ENCODE peak calls at places on chromosomes 16 and 17, in four cellular contexts. One of them, this sample, is unnamed.

GRCh38 chr17:81388091-81388611 is 7.1 kb upstream of the BAHCC1 start:
- DNase-seq in AG09319: no peak
- DNase-seq in tibial nerve: no peak
- DNase-seq in effector CD4-positive, alpha-beta T cell: no peak
- DNase-seq in this sample: no peak

GRCh38 chr16:72992142-72992601 is 55.8 kb downstream of the ZFHX3 start:
- DNase-seq in tibial nerve: no peak
- DNase-seq in AG09319: no peak
- DNase-seq in effector CD4-positive, alpha-beta T cell: no peak
- DNase-seq in this sample: no peak

GRCh38 chr17:34173221-34173620 is 81.9 kb upstream of the CCL2 start:
- DNase-seq in tibial nerve: no peak
- DNase-seq in AG09319: peak; percentile 77
- DNase-seq in effector CD4-positive, alpha-beta T cell: no peak
- DNase-seq in this sample: no peak

GRCh38 chr17:11641521-11642275 is 43.4 kb downstream of the DNAH9 start:
- DNase-seq in effector CD4-positive, alpha-beta T cell: no peak
- DNase-seq in AG09319: no peak
- DNase-seq in tibial nerve: no peak
- DNase-seq in this sample: no peak

GRCh38 chr17:48374650-48375230 is 55.3 kb downstream of the SKAP1 start:
- DNase-seq in tibial nerve: no peak
- DNase-seq in effector CD4-positive, alpha-beta T cell: peak; percentile 8
- DNase-seq in AG09319: no peak
- DNase-seq in this sample: no peak

GRCh38 chr16:14399397-14400284 is 230.4 kb downstream of the PARN start:
- DNase-seq in tibial nerve: peak; percentile 32
- DNase-seq in AG09319: peak; percentile 83
- DNase-seq in effector CD4-positive, alpha-beta T cell: no peak
- DNase-seq in this sample: peak; percentile 72

GRCh38 chr16:73213761-73214480 is 166.0 kb upstream of the ZFHX3 start:
- DNase-seq in effector CD4-positive, alpha-beta T cell: no peak
- DNase-seq in tibial nerve: no peak
- DNase-seq in AG09319: peak; percentile 79
- DNase-seq in this sample: no peak

GRCh38 chr17:60665602-60666001 is 12.0 kb upstream of the BCAS3 start:
- DNase-seq in tibial nerve: no peak
- DNase-seq in effector CD4-positive, alpha-beta T cell: no peak
- DNase-seq in AG09319: no peak
- DNase-seq in this sample: no peak

This sample was measured in right atrium auricular region.